ENCODE peak calls at places on chromosomes 5 and 9, in ten cellular contexts. J, S, O, B, Y, L, R, Q, Z and K are unnamed samples.

GRCh38 chr5:80182802-80183645 is 72.8 kb downstream of the SERINC5 start:
- DNase-seq in J (no peak), S (no peak), O (peak), B (no peak), Y (no peak), L (no peak), R (peak), Q (no peak), Z (no peak), K (no peak)

GRCh38 chr9:116208417-116209232 is 55.0 kb downstream of the PAPPA start:
- DNase-seq in J (no peak), S (no peak), O (no peak), B (no peak), Y (no peak), L (no peak), R (no peak), Q (no peak), Z (peak), K (no peak)

GRCh38 chr9:123725389-123725788 is 204.5 kb downstream of the DENND1A start:
- DNase-seq in J (no peak), S (peak), O (no peak), B (no peak), Y (no peak), L (peak), R (no peak), Q (no peak), Z (peak), K (no peak)

GRCh38 chr9:468766-469496 is 254.3 kb downstream of the DOCK8 start:
- DNase-seq in J (no peak), S (peak), O (peak), B (no peak), Y (no peak), L (no peak), R (no peak), Q (no peak), Z (no peak), K (no peak)

GRCh38 chr5:176887252-176887849 is 11.8 kb downstream of the HK3 start:
- DNase-seq in J (no peak), S (no peak), O (no peak), B (no peak), Y (no peak), L (no peak), R (no peak), Q (no peak), Z (no peak), K (no peak)

GRCh38 chr5:75331095-75332090 is 5.6 kb upstream of the HMGCR start:
- DNase-seq in J (no peak), S (no peak), O (no peak), B (no peak), Y (no peak), L (no peak), R (peak), Q (no peak), Z (no peak), K (no peak)

GRCh38 chr5:80184235-80185023 is 71.4 kb downstream of the SERINC5 start:
- DNase-seq in J (peak), S (no peak), O (no peak), B (no peak), Y (no peak), L (no peak), R (no peak), Q (no peak), Z (no peak), K (peak)

GRCh38 chr5:93607367-93608258 is 24.6 kb downstream of the NR2F1 start:
- DNase-seq in J (peak), S (no peak), O (peak), B (no peak), Y (peak), L (no peak), R (peak), Q (no peak), Z (peak), K (no peak)

GRCh38 chr5:62273691-62274090 is 32.3 kb upstream of the KIF2A start:
- DNase-seq in J (no peak), S (peak), O (no peak), B (no peak), Y (no peak), L (peak), R (no peak), Q (no peak), Z (no peak), K (no peak)

GRCh38 chr5:74625742-74626241 is 14.7 kb downstream of the ENC1 start:
- DNase-seq in J (peak), S (no peak), O (no peak), B (no peak), Y (peak), L (no peak), R (no peak), Q (no peak), Z (no peak), K (no peak)